ENCODE peak calls at places on chromosome 20, in seven cellular contexts. B is NCI-H1105, L is breast epithelium, K is fibroblast of lung, R is epithelial cell of esophagus, A is K562, N is non-pigmented ciliary epithelial cell. Z is an unnamed sample.

GRCh38 chr20:40812415-40813212 is 123.6 kb upstream of the MAFB start:
- DNase-seq in B (no peak), A (no peak), K (no peak), N (no peak), L (no peak), R (no peak), Z (no peak)

GRCh38 chr20:35093245-35093884 is 758 bp upstream of the TRPC4AP start:
- DNase-seq in R (peak; percentile 78), L (no peak), N (no peak), K (peak; percentile 80), A (no peak), B (no peak), Z (peak; percentile 89)

GRCh38 chr20:2806351-2806701 is 5.9 kb upstream of the CPXM1 start:
- DNase-seq in A (no peak), K (no peak), R (no peak), B (no peak), L (no peak), N (no peak), Z (no peak)

GRCh38 chr20:56779452-56780143 is 150.5 kb downstream of the TFAP2C start:
- DNase-seq in K (no peak), R (peak; percentile 36), B (no peak), A (no peak), L (no peak), N (no peak), Z (no peak)

GRCh38 chr20:34977365-34978091 is 21.9 kb downstream of the MYH7B start:
- DNase-seq in B (no peak), K (no peak), N (no peak), L (no peak), R (no peak), A (no peak), Z (no peak)

GRCh38 chr20:37567671-37568588 is 40.3 kb upstream of the BLCAP start:
- DNase-seq in L (no peak), A (no peak), R (no peak), B (peak; percentile 66), K (no peak), N (no peak), Z (no peak)

GRCh38 chr20:41249371-41249770 is 68.2 kb downstream of the ZHX3 start:
- DNase-seq in L (no peak), N (peak; percentile 87), A (no peak), R (peak; percentile 92), B (no peak), K (peak; percentile 92), Z (peak; percentile 90)

GRCh38 chr20:53961527-53961926 is 108.9 kb downstream of the BCAS1 start:
- DNase-seq in A (no peak), R (peak; percentile 24), K (no peak), B (no peak), L (no peak), N (no peak), Z (no peak)

GRCh38 chr20:4952229-4952628 is 49.1 kb downstream of the SLC23A2 start:
- DNase-seq in A (no peak), B (no peak), K (no peak), R (no peak), L (no peak), N (no peak), Z (no peak)

GRCh38 chr20:58741384-58741783 is 48.8 kb downstream of the NPEPL1 start:
- DNase-seq in B (no peak), A (no peak), R (no peak), K (no peak), L (no peak), N (no peak), Z (no peak)